ENCODE peak calls at places on chromosomes 3 and 15, in four cellular contexts. One of them, this sample, is unnamed. For H3K9me3, the result is how much of the 10 kb centered on the place peaks cover.

GRCh38 chr3:165446555-165446954 is 250.4 kb upstream of the SLITRK3 start:
- DNase-seq in lower lobe of right lung: no peak
- DNase-seq in iPS DF 6.9: no peak
- DNase-seq in A549: no peak
- DNase-seq in this sample: no peak

GRCh38 chr3:25940935-25941334 is 151.0 kb downstream of the OXSM start:
- DNase-seq in lower lobe of right lung: no peak
- DNase-seq in iPS DF 6.9: no peak
- DNase-seq in A549: no peak
- DNase-seq in this sample: no peak

GRCh38 chr3:78634316-78634715 is 1133.5 kb downstream of the ROBO1 start:
- DNase-seq in lower lobe of right lung: no peak
- DNase-seq in iPS DF 6.9: no peak
- DNase-seq in A549: no peak
- DNase-seq in this sample: no peak

GRCh38 chr3:140896997-140897396 is 44.6 kb upstream of the SLC25A36 start:
- DNase-seq in lower lobe of right lung: no peak
- DNase-seq in iPS DF 6.9: no peak
- DNase-seq in A549: no peak
- DNase-seq in this sample: no peak

GRCh38 chr3:156553705-156554356 is 1.1 kb downstream of the SSR3 start:
- DNase-seq in lower lobe of right lung: no peak
- DNase-seq in iPS DF 6.9: no peak
- DNase-seq in A549: peak
- DNase-seq in this sample: peak

GRCh38 chr3:27723803-27724458 is 1.8 kb upstream of the EOMES start:
- DNase-seq in lower lobe of right lung: no peak
- DNase-seq in iPS DF 6.9: no peak
- DNase-seq in A549: no peak
- DNase-seq in this sample: peak

GRCh38 chr3:22734207-22734606 is 468.9 kb upstream of the UBE2E2 start:
- DNase-seq in lower lobe of right lung: no peak
- DNase-seq in iPS DF 6.9: no peak
- DNase-seq in A549: no peak
- DNase-seq in this sample: peak

GRCh38 chr15:70390723-70391122 is 293.0 kb upstream of the TLE3 start:
- DNase-seq in lower lobe of right lung: no peak
- DNase-seq in iPS DF 6.9: no peak
- DNase-seq in A549: no peak
- DNase-seq in this sample: no peak

GRCh38 chr3:47568901-47569300 is 9.8 kb downstream of the CSPG5 start:
- DNase-seq in lower lobe of right lung: no peak
- DNase-seq in iPS DF 6.9: no peak
- DNase-seq in A549: no peak
- DNase-seq in this sample: no peak

GRCh38 chr3:113847664-113848461 is 9.3 kb downstream of the GRAMD1C start:
- DNase-seq in lower lobe of right lung: no peak
- DNase-seq in iPS DF 6.9: no peak
- DNase-seq in A549: no peak
- DNase-seq in this sample: no peak

GRCh38 chr3:140092883-140093536 is 158.0 kb downstream of the CLSTN2 start:
- DNase-seq in lower lobe of right lung: no peak
- DNase-seq in iPS DF 6.9: no peak
- DNase-seq in A549: no peak
- DNase-seq in this sample: peak

GRCh38 chr3:8647137-8647970 is 2.8 kb upstream of the SSUH2 start:
- DNase-seq in lower lobe of right lung: no peak
- DNase-seq in iPS DF 6.9: no peak
- DNase-seq in A549: no peak
- DNase-seq in this sample: no peak

GRCh38 chr15:71485094-71485693 is 325.2 kb upstream of the NR2E3 start:
- DNase-seq in lower lobe of right lung: no peak
- DNase-seq in iPS DF 6.9: no peak
- DNase-seq in A549: peak
- DNase-seq in this sample: peak

GRCh38 chr15:48628832-48629231 is 16.7 kb downstream of the FBN1 start:
- DNase-seq in lower lobe of right lung: no peak
- DNase-seq in iPS DF 6.9: no peak
- DNase-seq in A549: no peak
- DNase-seq in this sample: no peak

GRCh38 chr15:60326824-60327654 is 70.7 kb downstream of the ANXA2 start:
- DNase-seq in lower lobe of right lung: no peak
- DNase-seq in iPS DF 6.9: peak
- DNase-seq in A549: peak
- DNase-seq in this sample: peak

GRCh38 chr3:39937315-39937714 is 127.9 kb downstream of the MYRIP start:
- DNase-seq in lower lobe of right lung: no peak
- DNase-seq in iPS DF 6.9: no peak
- DNase-seq in A549: no peak
- DNase-seq in this sample: no peak

GRCh38 chr15:68672781-68673205 is 94.0 kb downstream of the CORO2B start:
- DNase-seq in lower lobe of right lung: no peak
- DNase-seq in iPS DF 6.9: no peak
- DNase-seq in A549: peak
- DNase-seq in this sample: peak

GRCh38 chr3:110318108-110318507 is 753.5 kb upstream of the NECTIN3 start:
- DNase-seq in lower lobe of right lung: no peak
- DNase-seq in iPS DF 6.9: no peak
- DNase-seq in A549: peak
- DNase-seq in this sample: no peak

GRCh38 chr3:16124636-16125035 is 49.8 kb upstream of the GALNT15 start:
- DNase-seq in lower lobe of right lung: no peak
- DNase-seq in iPS DF 6.9: no peak
- DNase-seq in A549: peak
- DNase-seq in this sample: no peak

GRCh38 chr3:14410501-14411165 is 8.2 kb downstream of the SLC6A6 start:
- DNase-seq in lower lobe of right lung: peak
- DNase-seq in iPS DF 6.9: no peak
- DNase-seq in A549: peak
- DNase-seq in this sample: no peak

GRCh38 chr3:155138677-155139076 is 58.6 kb downstream of the MME start:
- DNase-seq in lower lobe of right lung: no peak
- DNase-seq in iPS DF 6.9: no peak
- DNase-seq in A549: no peak
- DNase-seq in this sample: no peak

GRCh38 chr15:80978685-80979084 is 10.9 kb downstream of the MESD start:
- DNase-seq in lower lobe of right lung: no peak
- DNase-seq in iPS DF 6.9: no peak
- DNase-seq in A549: no peak
- DNase-seq in this sample: no peak

GRCh38 chr3:63442918-63443317 is 164.8 kb downstream of the SYNPR start:
- DNase-seq in lower lobe of right lung: no peak
- DNase-seq in iPS DF 6.9: no peak
- DNase-seq in A549: no peak
- DNase-seq in this sample: no peak

GRCh38 chr3:100928638-100929428 is 64.4 kb downstream of the ABI3BP start:
- DNase-seq in lower lobe of right lung: no peak
- DNase-seq in iPS DF 6.9: no peak
- DNase-seq in A549: peak
- DNase-seq in this sample: no peak

GRCh38 chr15:88243895-88244787 is 12.4 kb downstream of the NTRK3 start:
- DNase-seq in lower lobe of right lung: no peak
- DNase-seq in iPS DF 6.9: no peak
- DNase-seq in A549: peak
- DNase-seq in this sample: peak

GRCh38 chr3:177751770-177752169 is 554.5 kb upstream of the TBL1XR1 start:
- DNase-seq in lower lobe of right lung: no peak
- DNase-seq in iPS DF 6.9: no peak
- DNase-seq in A549: no peak
- DNase-seq in this sample: no peak

GRCh38 chr15:33218071-33218491 is 23.6 kb upstream of the FMN1 start:
- DNase-seq in lower lobe of right lung: no peak
- DNase-seq in iPS DF 6.9: no peak
- DNase-seq in A549: no peak
- DNase-seq in this sample: no peak

GRCh38 chr15:59532770-59533379 is 78.7 kb upstream of the GCNT3 start:
- DNase-seq in lower lobe of right lung: no peak
- DNase-seq in iPS DF 6.9: no peak
- DNase-seq in A549: peak
- DNase-seq in this sample: peak

GRCh38 chr3:123773681-123774431 is 110.3 kb downstream of the MYLK start:
- DNase-seq in lower lobe of right lung: no peak
- DNase-seq in iPS DF 6.9: no peak
- DNase-seq in A549: no peak
- DNase-seq in this sample: no peak

GRCh38 chr3:151437047-151437446 is 23.8 kb downstream of the IGSF10 start:
- DNase-seq in lower lobe of right lung: no peak
- DNase-seq in iPS DF 6.9: no peak
- DNase-seq in A549: no peak
- DNase-seq in this sample: no peak

GRCh38 chr15:48352474-48353072 is 21.3 kb downstream of the DUT start:
- DNase-seq in lower lobe of right lung: no peak
- DNase-seq in iPS DF 6.9: peak
- DNase-seq in A549: peak
- DNase-seq in this sample: peak

GRCh38 chr15:34239151-34239761 is 14.4 kb downstream of the EMC4 start:
- DNase-seq in lower lobe of right lung: no peak
- DNase-seq in iPS DF 6.9: no peak
- DNase-seq in A549: peak
- DNase-seq in this sample: no peak

GRCh38 chr3:39519076-39519475 is 51.6 kb downstream of the MOBP start:
- DNase-seq in lower lobe of right lung: no peak
- DNase-seq in iPS DF 6.9: no peak
- DNase-seq in A549: no peak
- DNase-seq in this sample: no peak

GRCh38 chr15:25065286-25065685 is 110.5 kb downstream of the SNRPN start:
- DNase-seq in lower lobe of right lung: no peak
- DNase-seq in iPS DF 6.9: no peak
- DNase-seq in A549: no peak
- DNase-seq in this sample: no peak

GRCh38 chr15:25068696-25069095 is 113.9 kb downstream of the SNRPN start:
- DNase-seq in lower lobe of right lung: no peak
- DNase-seq in iPS DF 6.9: no peak
- DNase-seq in A549: no peak
- DNase-seq in this sample: no peak

GRCh38 chr15:25067725-25068309 is 113.0 kb downstream of the SNRPN start:
- DNase-seq in lower lobe of right lung: no peak
- DNase-seq in iPS DF 6.9: no peak
- DNase-seq in A549: no peak
- DNase-seq in this sample: no peak

GRCh38 chr15:25066708-25067107 is 111.9 kb downstream of the SNRPN start:
- DNase-seq in lower lobe of right lung: no peak
- DNase-seq in iPS DF 6.9: no peak
- DNase-seq in A549: no peak
- DNase-seq in this sample: no peak

GRCh38 chr15:25065876-25066275 is 111.1 kb downstream of the SNRPN start:
- DNase-seq in lower lobe of right lung: no peak
- DNase-seq in iPS DF 6.9: no peak
- DNase-seq in A549: no peak
- DNase-seq in this sample: no peak
- H3K9me3 ChIP-seq in lower lobe of right lung: half or more
- H3K9me3 ChIP-seq in iPS DF 6.9: under half
- H3K9me3 ChIP-seq in A549: half or more
- H3K9me3 ChIP-seq in this sample: half or more

GRCh38 chr3:17678116-17678741 is 64.2 kb downstream of the TBC1D5 start:
- DNase-seq in lower lobe of right lung: no peak
- DNase-seq in iPS DF 6.9: no peak
- DNase-seq in A549: no peak
- DNase-seq in this sample: no peak

DNA sequence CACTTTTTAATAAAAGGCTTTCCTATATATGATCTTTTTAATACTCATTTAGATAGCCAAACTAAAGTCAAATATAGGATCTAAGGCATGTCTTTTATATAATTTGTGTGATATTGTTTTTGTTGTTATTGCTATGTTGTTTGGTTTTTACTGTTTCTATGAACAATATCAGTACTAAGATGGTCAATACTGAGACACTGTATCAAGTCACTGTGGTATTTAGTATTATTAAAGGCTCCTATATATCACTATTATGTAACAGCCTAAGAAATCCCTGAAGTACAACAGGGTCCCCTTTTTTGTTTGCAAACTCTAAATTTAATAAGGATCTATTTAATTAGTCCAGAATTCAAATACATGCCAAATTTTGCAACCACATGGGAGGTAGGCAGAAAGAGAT is 61.9 kb downstream of the TBC1D5 start:
- DNase-seq in lower lobe of right lung: no peak
- DNase-seq in iPS DF 6.9: no peak
- DNase-seq in A549: no peak
- DNase-seq in this sample: no peak
- H3K27ac ChIP-seq in lower lobe of right lung: no peak
- H3K27ac ChIP-seq in iPS DF 6.9: no peak
- H3K27ac ChIP-seq in A549: no peak
- H3K27ac ChIP-seq in this sample: no peak

DNA sequence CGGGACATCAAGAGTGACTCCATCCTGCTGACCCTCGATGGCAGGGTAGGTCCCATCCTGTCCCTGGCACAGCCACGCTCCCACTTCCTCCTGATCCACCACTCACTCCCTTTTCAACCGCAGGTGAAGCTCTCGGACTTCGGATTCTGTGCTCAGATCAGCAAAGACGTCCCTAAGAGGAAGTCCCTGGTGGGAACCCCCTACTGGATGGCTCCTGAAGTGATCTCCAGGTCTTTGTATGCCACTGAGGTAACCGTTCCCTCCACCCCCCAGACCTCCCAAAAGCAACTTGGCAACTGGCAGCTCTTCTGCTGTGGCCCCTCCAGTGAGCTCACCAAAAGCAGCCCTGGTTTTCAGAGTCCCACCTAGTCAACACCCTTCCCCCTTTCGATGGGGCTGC is 9.4 kb downstream of the ANKRD63 start:
- DNase-seq in lower lobe of right lung: no peak
- DNase-seq in iPS DF 6.9: no peak
- DNase-seq in A549: no peak
- DNase-seq in this sample: no peak
- H3K9me3 ChIP-seq in lower lobe of right lung: under half
- H3K9me3 ChIP-seq in iPS DF 6.9: under half
- H3K9me3 ChIP-seq in A549: under half
- H3K9me3 ChIP-seq in this sample: under half

DNA sequence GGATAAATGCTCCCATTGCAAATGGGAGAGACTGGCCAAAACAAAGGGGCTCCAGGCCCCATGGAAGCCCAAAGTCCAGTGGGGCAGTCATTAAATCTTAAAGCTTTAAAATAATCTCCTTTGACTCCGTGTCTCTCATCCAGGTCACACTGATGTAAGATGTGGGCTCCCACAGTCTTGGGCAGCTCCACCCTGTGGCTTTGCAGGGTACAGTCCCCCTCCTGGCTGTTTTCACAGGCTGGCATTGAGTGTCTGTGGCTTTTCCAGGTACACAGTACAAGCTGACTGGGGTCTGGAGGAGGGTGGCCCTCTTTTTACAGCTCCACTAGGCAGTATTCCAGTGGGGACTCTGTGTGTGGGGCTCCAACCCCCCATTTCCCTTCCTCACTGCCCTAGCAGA is 45.9 kb downstream of the NIPA2 start:
- DNase-seq in lower lobe of right lung: no peak
- DNase-seq in iPS DF 6.9: no peak
- DNase-seq in A549: no peak
- DNase-seq in this sample: peak
- H3K27ac ChIP-seq in lower lobe of right lung: no peak
- H3K27ac ChIP-seq in iPS DF 6.9: no peak
- H3K27ac ChIP-seq in A549: no peak
- H3K27ac ChIP-seq in this sample: no peak

GRCh38 chr3:179037361-179037760 is 34.2 kb downstream of the ZMAT3 start:
- DNase-seq in lower lobe of right lung: no peak
- DNase-seq in iPS DF 6.9: no peak
- DNase-seq in A549: no peak
- DNase-seq in this sample: no peak
- H3K9me3 ChIP-seq in lower lobe of right lung: under half
- H3K9me3 ChIP-seq in iPS DF 6.9: under half
- H3K9me3 ChIP-seq in A549: under half
- H3K9me3 ChIP-seq in this sample: under half

This sample was measured in endodermal cell.